ENCODE peak calls at places on chromosomes 2 and 18, in ten cellular contexts. E is Peyer's patch, F is kidney tubule cell, P is GM12864, O is foreskin fibroblast, M is skeletal muscle cell, V is tibial nerve, J is H4, W is C1 segment of cervical spinal cord, Q is transverse colon. S is an unnamed sample.
A peak's percentile ranks its signal among the peaks of the same experiment; 100 is the strongest.

GRCh38 chr2:3728104-3729054 is 25.0 kb downstream of the DCDC2C start:
- DNase-seq in E (no peak), F (peak; percentile 51), P (no peak), O (peak; percentile 26), M (peak; percentile 24), V (no peak), J (peak; percentile 14), W (no peak), Q (no peak), S (peak; percentile 35)

GRCh38 chr2:137507237-137507636 is 457.0 kb upstream of the HNMT start:
- DNase-seq in E (no peak), F (peak; percentile 51), P (no peak), O (no peak), M (no peak), V (no peak), J (no peak), W (no peak), Q (no peak), S (no peak)

GRCh38 chr18:54700580-54700979 is 109.5 kb downstream of the DYNAP start:
- DNase-seq in E (no peak), F (no peak), P (no peak), O (no peak), M (no peak), V (no peak), J (no peak), W (no peak), Q (no peak), S (no peak)

GRCh38 chr2:227423633-227424499 is 36.1 kb upstream of the SCYGR1 start:
- DNase-seq in E (no peak), F (no peak), P (no peak), O (no peak), M (no peak), V (no peak), J (no peak), W (no peak), Q (no peak), S (peak; percentile 12)

GRCh38 chr2:88857951-88858406 is 166.5 kb downstream of the RPIA start:
- DNase-seq in E (peak; percentile 28), F (peak; percentile 93), P (peak; percentile 85), O (no peak), M (peak; percentile 19), V (no peak), J (peak; percentile 12), W (no peak), Q (peak; percentile 39), S (peak; percentile 70)

GRCh38 chr2:136844546-136844945 is 79.2 kb downstream of the THSD7B start:
- DNase-seq in E (no peak), F (no peak), P (no peak), O (no peak), M (no peak), V (no peak), J (no peak), W (no peak), Q (no peak), S (no peak)

GRCh38 chr2:238370482-238371372 is 50.4 kb downstream of the TRAF3IP1 start:
- DNase-seq in E (peak; percentile 31), F (peak; percentile 34), P (no peak), O (peak; percentile 59), M (peak; percentile 26), V (no peak), J (peak; percentile 31), W (no peak), Q (peak; percentile 67), S (no peak)

GRCh38 chr2:199973703-199974102 is 18.3 kb downstream of the MAIP1 start:
- DNase-seq in E (no peak), F (peak; percentile 62), P (no peak), O (peak; percentile 32), M (no peak), V (no peak), J (peak; percentile 45), W (peak; percentile 6), Q (no peak), S (peak; percentile 29)

GRCh38 chr2:161190030-161190429 is 29.8 kb downstream of the TANK start:
- DNase-seq in E (no peak), F (no peak), P (no peak), O (no peak), M (no peak), V (no peak), J (no peak), W (no peak), Q (no peak), S (no peak)

GRCh38 chr2:233439191-233439590 is 84.9 kb downstream of the DGKD start:
- DNase-seq in E (no peak), F (no peak), P (no peak), O (no peak), M (no peak), V (no peak), J (no peak), W (peak; percentile 91), Q (no peak), S (peak; percentile 51)

GRCh38 chr2:127623388-127624320 is 22.3 kb upstream of the GPR17 start:
- DNase-seq in E (no peak), F (no peak), P (no peak), O (no peak), M (peak; percentile 15), V (peak; percentile 7), J (no peak), W (no peak), Q (peak; percentile 6), S (no peak)

GRCh38 chr2:150234787-150235512 is 252.5 kb downstream of the RND3 start:
- DNase-seq in E (no peak), F (peak; percentile 37), P (no peak), O (peak; percentile 89), M (peak; percentile 60), V (no peak), J (peak; percentile 91), W (no peak), Q (peak; percentile 19), S (no peak)

GRCh38 chr18:77147418-77147852 is 14.9 kb upstream of the MBP start:
- DNase-seq in E (no peak), F (peak; percentile 31), P (no peak), O (no peak), M (no peak), V (no peak), J (no peak), W (no peak), Q (no peak), S (no peak)

GRCh38 chr2:212517693-212518092 is 20.9 kb downstream of the ERBB4 start:
- DNase-seq in E (no peak), F (no peak), P (no peak), O (no peak), M (no peak), V (no peak), J (no peak), W (no peak), Q (no peak), S (no peak)